ENCODE peak calls at places on chromosomes 7 and 10, in five cellular contexts. E, U, O, H and Y are unnamed samples.

GRCh38 chr10:95445223-95445836 is 115.8 kb downstream of the SORBS1 start:
- DNase-seq in O (peak), E (no peak), U (peak), H (no peak), Y (no peak)

GRCh38 chr7:22670422-22670815 is 56.6 kb upstream of the IL6 start:
- DNase-seq in H (no peak), O (no peak), E (no peak), U (no peak), Y (no peak)

GRCh38 chr10:109977382-109977806 is 30.4 kb upstream of the ADD3 start:
- DNase-seq in H (no peak), U (peak), E (no peak), O (peak), Y (no peak)

GRCh38 chr7:41771717-41772116 is 68.8 kb upstream of the INHBA start:
- DNase-seq in O (no peak), H (peak), E (no peak), U (no peak), Y (peak)

GRCh38 chr10:71964669-71965515 is 697 bp downstream of the CHST3 start:
- DNase-seq in E (no peak), O (no peak), H (peak), U (peak), Y (peak)

GRCh38 chr7:1767524-1767923 is 97.4 kb downstream of the ELFN1 start:
- DNase-seq in H (no peak), U (no peak), E (no peak), O (no peak), Y (no peak)

GRCh38 chr7:44156453-44157010 is 15.4 kb upstream of the MYL7 start:
- DNase-seq in O (no peak), E (no peak), H (no peak), U (no peak), Y (no peak)

GRCh38 chr10:30151581-30152389 is 92.4 kb upstream of the JCAD start:
- DNase-seq in U (peak), E (no peak), O (peak), H (peak), Y (peak)

GRCh38 chr7:35802649-35803048 is 1.8 kb downstream of the SEPTIN7 start:
- DNase-seq in O (no peak), E (no peak), H (no peak), U (no peak), Y (no peak)

GRCh38 chr10:18205098-18205834 is 65.0 kb downstream of the CACNB2 start:
- DNase-seq in O (no peak), H (no peak), U (no peak), E (no peak), Y (no peak)

GRCh38 chr7:47428052-47428779 is 153.7 kb downstream of the TNS3 start:
- DNase-seq in O (no peak), H (no peak), U (no peak), E (peak), Y (no peak)

GRCh38 chr10:88281592-88282268 is 301.4 kb downstream of the RNLS start:
- DNase-seq in E (no peak), U (peak), O (no peak), H (no peak), Y (no peak)

GRCh38 chr10:15168296-15168780 is at the start of gene NMT2:
- DNase-seq in U (peak), O (peak), E (peak), H (peak), Y (peak)

GRCh38 chr7:18974803-18975202 is 142.6 kb downstream of the TWIST1 start:
- DNase-seq in H (no peak), E (no peak), O (no peak), U (peak), Y (no peak)

GRCh38 chr10:79402951-79403350 is 42.5 kb downstream of the ZCCHC24 start:
- DNase-seq in O (no peak), E (no peak), H (no peak), U (no peak), Y (no peak)

GRCh38 chr7:79359827-79360226 is 93.6 kb downstream of the MAGI2 start:
- DNase-seq in H (no peak), E (no peak), O (no peak), U (no peak), Y (no peak)

GRCh38 chr10:75261813-75262725 is 26.3 kb upstream of the COMTD1 start:
- DNase-seq in H (no peak), E (no peak), U (no peak), O (no peak), Y (no peak)

GRCh38 chr10:30984563-30985328 is 46.9 kb downstream of the ZNF438 start:
- DNase-seq in U (peak), H (no peak), E (no peak), O (no peak), Y (no peak)

GRCh38 chr10:96835826-96836365 is 3.8 kb downstream of the LCOR start:
- DNase-seq in U (peak), O (no peak), H (no peak), E (no peak), Y (no peak)

GRCh38 chr10:73946253-73947145 is 35.6 kb downstream of the PLAU start:
- DNase-seq in U (no peak), E (no peak), H (no peak), O (peak), Y (no peak)

GRCh38 chr7:29826904-29827303 is 20.6 kb downstream of the WIPF3 start:
- DNase-seq in E (no peak), U (no peak), O (no peak), H (no peak), Y (no peak)

GRCh38 chr7:154931906-154932305 is 71.0 kb downstream of the PAXIP1 start:
- DNase-seq in O (no peak), H (no peak), U (peak), E (no peak), Y (no peak)

GRCh38 chr7:80230327-80230726 is 95.7 kb downstream of the GNAI1 start:
- DNase-seq in U (peak), O (no peak), H (no peak), E (no peak), Y (no peak)

GRCh38 chr10:94607111-94607510 is 61.5 kb downstream of the HELLS start:
- DNase-seq in E (no peak), U (no peak), H (no peak), O (no peak), Y (no peak)

GRCh38 chr7:97269741-97270140 is 152.2 kb downstream of the SDHAF3 start:
- DNase-seq in E (no peak), O (no peak), U (peak), H (no peak), Y (no peak)

DNA sequence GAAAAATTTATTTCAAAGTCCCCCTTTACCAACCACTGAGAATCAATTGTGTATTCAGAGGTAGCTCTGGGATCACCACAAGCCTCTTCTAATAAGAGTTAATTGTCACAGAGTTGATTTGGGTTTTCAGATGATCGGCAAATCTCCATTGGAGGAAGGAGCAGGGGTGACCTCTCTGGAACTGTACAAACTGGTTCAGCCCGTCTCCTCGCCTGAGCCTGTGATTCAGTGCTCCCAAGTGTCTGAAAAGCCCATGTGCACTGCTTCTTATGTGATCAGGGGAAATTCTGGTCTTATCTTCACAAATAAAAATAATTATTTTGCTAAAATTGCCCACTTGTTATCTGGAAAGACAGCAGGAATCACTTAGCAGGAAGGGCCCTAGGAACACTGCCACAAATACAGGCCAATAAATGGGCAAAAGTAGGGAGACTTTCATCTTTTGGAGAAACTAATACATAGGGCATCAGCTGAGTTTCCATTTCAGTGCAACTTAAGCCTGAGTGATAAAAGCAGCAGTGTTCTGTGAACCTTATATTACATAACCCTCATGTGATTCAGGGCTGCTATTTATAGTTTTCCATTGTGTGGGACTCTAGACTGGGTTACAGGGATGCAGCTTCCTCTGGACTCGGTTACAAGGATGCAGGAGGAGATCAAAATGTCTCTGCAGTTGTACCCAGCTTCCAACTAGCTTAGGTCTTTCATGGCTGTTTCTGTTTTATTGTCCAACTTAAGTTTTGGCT is 32.3 kb downstream of the CDK1 start:
- DNase-seq in E (no peak), H (no peak), U (peak), O (peak), Y (no peak)
- H4K8ac ChIP-seq in E (no peak), H (no peak), U (no peak), O (no peak), Y (no peak)

DNA sequence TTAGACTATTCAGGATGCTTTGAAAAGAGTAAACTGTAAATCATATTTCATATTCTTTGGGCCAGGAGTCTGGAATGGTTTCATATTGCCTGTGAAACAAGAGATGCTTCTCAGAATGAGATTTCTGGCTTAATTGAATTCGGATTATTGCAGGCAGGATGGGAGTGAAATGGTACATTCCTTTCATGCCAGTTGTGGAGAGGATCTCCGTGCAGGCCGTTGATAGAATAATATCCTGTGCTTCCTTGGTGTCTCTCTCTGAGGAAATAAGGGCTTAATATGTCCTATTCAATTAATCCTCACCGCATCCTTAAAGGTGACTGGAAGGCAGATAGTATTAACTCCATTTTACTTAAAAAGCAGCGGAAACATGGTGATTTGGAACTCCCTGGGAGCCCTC is 56.6 kb downstream of the CUX1 start:
- DNase-seq in E (no peak), O (no peak), U (peak), H (no peak), Y (no peak)
- H2BK5ac ChIP-seq in E (no peak), O (no peak), U (no peak), H (no peak), Y (no peak)

GRCh38 chr7:12805957-12806356 is 118.5 kb downstream of the ARL4A start:
- DNase-seq in O (no peak), E (no peak), H (no peak), U (no peak), Y (no peak)
- H2BK12ac ChIP-seq in O (no peak), E (no peak), H (no peak), U (no peak), Y (no peak)

GRCh38 chr10:16986406-16987128 is 143.0 kb downstream of the CUBN start:
- DNase-seq in H (no peak), U (peak), E (no peak), O (no peak), Y (no peak)
- H4K8ac ChIP-seq in H (no peak), U (peak), E (no peak), O (peak), Y (no peak)